ENCODE peak calls at places on chromosome 3, in ten cellular contexts. One of them, this sample, is unnamed.

GRCh38 chr3:58526124-58526957 is 10.6 kb downstream of the ACOX2 start:
- DNase-seq in activated effector memory CD4-positive, alpha-beta T cell treated with anti-CD3 and anti-CD28 coated beads, Interleukin-2, amount 50 U/mL, for 16 hours: no peak
- DNase-seq in EH: peak; percentile 92
- DNase-seq in BE2C: no peak
- DNase-seq in GM20000: no peak
- DNase-seq in AG04449: peak; percentile 64
- DNase-seq in neuronal stem cell: no peak
- DNase-seq in SK-N-SH: no peak
- DNase-seq in M059J: peak; percentile 89
- DNase-seq in stimulated activated naive CD4-positive, alpha-beta T cell: no peak
- DNase-seq in this sample: peak; percentile 98

GRCh38 chr3:110733045-110733444 is 338.6 kb upstream of the NECTIN3 start:
- DNase-seq in activated effector memory CD4-positive, alpha-beta T cell treated with anti-CD3 and anti-CD28 coated beads, Interleukin-2, amount 50 U/mL, for 16 hours: no peak
- DNase-seq in EH: no peak
- DNase-seq in BE2C: no peak
- DNase-seq in GM20000: no peak
- DNase-seq in AG04449: no peak
- DNase-seq in neuronal stem cell: no peak
- DNase-seq in SK-N-SH: no peak
- DNase-seq in M059J: no peak
- DNase-seq in stimulated activated naive CD4-positive, alpha-beta T cell: no peak
- DNase-seq in this sample: no peak

GRCh38 chr3:67685499-67685898 is 31.1 kb upstream of the SUCLG2 start:
- DNase-seq in activated effector memory CD4-positive, alpha-beta T cell treated with anti-CD3 and anti-CD28 coated beads, Interleukin-2, amount 50 U/mL, for 16 hours: no peak
- DNase-seq in EH: no peak
- DNase-seq in BE2C: no peak
- DNase-seq in GM20000: peak; percentile 64
- DNase-seq in AG04449: no peak
- DNase-seq in neuronal stem cell: no peak
- DNase-seq in SK-N-SH: no peak
- DNase-seq in M059J: no peak
- DNase-seq in stimulated activated naive CD4-positive, alpha-beta T cell: peak; percentile 20
- DNase-seq in this sample: no peak

GRCh38 chr3:77421916-77422315 is 382.0 kb downstream of the ROBO2 start:
- DNase-seq in activated effector memory CD4-positive, alpha-beta T cell treated with anti-CD3 and anti-CD28 coated beads, Interleukin-2, amount 50 U/mL, for 16 hours: no peak
- DNase-seq in EH: no peak
- DNase-seq in BE2C: no peak
- DNase-seq in GM20000: no peak
- DNase-seq in AG04449: no peak
- DNase-seq in neuronal stem cell: no peak
- DNase-seq in SK-N-SH: no peak
- DNase-seq in M059J: no peak
- DNase-seq in stimulated activated naive CD4-positive, alpha-beta T cell: no peak
- DNase-seq in this sample: no peak

GRCh38 chr3:59185586-59186381 is 136.0 kb upstream of the CFAP20DC start:
- DNase-seq in activated effector memory CD4-positive, alpha-beta T cell treated with anti-CD3 and anti-CD28 coated beads, Interleukin-2, amount 50 U/mL, for 16 hours: no peak
- DNase-seq in EH: peak; percentile 17
- DNase-seq in BE2C: no peak
- DNase-seq in GM20000: no peak
- DNase-seq in AG04449: no peak
- DNase-seq in neuronal stem cell: no peak
- DNase-seq in SK-N-SH: no peak
- DNase-seq in M059J: peak; percentile 62
- DNase-seq in stimulated activated naive CD4-positive, alpha-beta T cell: no peak
- DNase-seq in this sample: no peak

GRCh38 chr3:172641291-172641690 is 69.6 kb downstream of the NCEH1 start:
- DNase-seq in activated effector memory CD4-positive, alpha-beta T cell treated with anti-CD3 and anti-CD28 coated beads, Interleukin-2, amount 50 U/mL, for 16 hours: no peak
- DNase-seq in EH: no peak
- DNase-seq in BE2C: no peak
- DNase-seq in GM20000: no peak
- DNase-seq in AG04449: no peak
- DNase-seq in neuronal stem cell: no peak
- DNase-seq in SK-N-SH: no peak
- DNase-seq in M059J: no peak
- DNase-seq in stimulated activated naive CD4-positive, alpha-beta T cell: no peak
- DNase-seq in this sample: no peak

GRCh38 chr3:52831500-52832301 is 1.2 kb upstream of the ITIH4 start:
- DNase-seq in activated effector memory CD4-positive, alpha-beta T cell treated with anti-CD3 and anti-CD28 coated beads, Interleukin-2, amount 50 U/mL, for 16 hours: no peak
- DNase-seq in EH: peak; percentile 91
- DNase-seq in BE2C: peak; percentile 89
- DNase-seq in GM20000: no peak
- DNase-seq in AG04449: no peak
- DNase-seq in neuronal stem cell: no peak
- DNase-seq in SK-N-SH: peak; percentile 79
- DNase-seq in M059J: peak; percentile 89
- DNase-seq in stimulated activated naive CD4-positive, alpha-beta T cell: no peak
- DNase-seq in this sample: peak; percentile 97

GRCh38 chr3:45929042-45929679 is 14.1 kb upstream of the CXCR6 start:
- DNase-seq in activated effector memory CD4-positive, alpha-beta T cell treated with anti-CD3 and anti-CD28 coated beads, Interleukin-2, amount 50 U/mL, for 16 hours: peak; percentile 86
- DNase-seq in EH: peak; percentile 60
- DNase-seq in BE2C: peak; percentile 36
- DNase-seq in GM20000: peak; percentile 81
- DNase-seq in AG04449: no peak
- DNase-seq in neuronal stem cell: no peak
- DNase-seq in SK-N-SH: peak; percentile 84
- DNase-seq in M059J: peak; percentile 18
- DNase-seq in stimulated activated naive CD4-positive, alpha-beta T cell: peak; percentile 72
- DNase-seq in this sample: peak; percentile 69

GRCh38 chr3:63964287-63965073 is 52.3 kb upstream of the SCAANT1 start:
- DNase-seq in activated effector memory CD4-positive, alpha-beta T cell treated with anti-CD3 and anti-CD28 coated beads, Interleukin-2, amount 50 U/mL, for 16 hours: no peak
- DNase-seq in EH: no peak
- DNase-seq in BE2C: no peak
- DNase-seq in GM20000: no peak
- DNase-seq in AG04449: no peak
- DNase-seq in neuronal stem cell: no peak
- DNase-seq in SK-N-SH: no peak
- DNase-seq in M059J: no peak
- DNase-seq in stimulated activated naive CD4-positive, alpha-beta T cell: no peak
- DNase-seq in this sample: no peak

GRCh38 chr3:151431940-151432339 is 28.9 kb downstream of the IGSF10 start:
- DNase-seq in activated effector memory CD4-positive, alpha-beta T cell treated with anti-CD3 and anti-CD28 coated beads, Interleukin-2, amount 50 U/mL, for 16 hours: no peak
- DNase-seq in EH: peak; percentile 45
- DNase-seq in BE2C: no peak
- DNase-seq in GM20000: no peak
- DNase-seq in AG04449: no peak
- DNase-seq in neuronal stem cell: no peak
- DNase-seq in SK-N-SH: no peak
- DNase-seq in M059J: peak; percentile 96
- DNase-seq in stimulated activated naive CD4-positive, alpha-beta T cell: no peak
- DNase-seq in this sample: peak; percentile 68

GRCh38 chr3:184354740-184355139 is 6.7 kb downstream of the CLCN2 start:
- DNase-seq in activated effector memory CD4-positive, alpha-beta T cell treated with anti-CD3 and anti-CD28 coated beads, Interleukin-2, amount 50 U/mL, for 16 hours: no peak
- DNase-seq in EH: no peak
- DNase-seq in BE2C: no peak
- DNase-seq in GM20000: no peak
- DNase-seq in AG04449: no peak
- DNase-seq in neuronal stem cell: no peak
- DNase-seq in SK-N-SH: no peak
- DNase-seq in M059J: no peak
- DNase-seq in stimulated activated naive CD4-positive, alpha-beta T cell: no peak
- DNase-seq in this sample: no peak

GRCh38 chr3:88596451-88596850 is 446.7 kb downstream of the C3orf38 start:
- DNase-seq in activated effector memory CD4-positive, alpha-beta T cell treated with anti-CD3 and anti-CD28 coated beads, Interleukin-2, amount 50 U/mL, for 16 hours: no peak
- DNase-seq in EH: no peak
- DNase-seq in BE2C: no peak
- DNase-seq in GM20000: no peak
- DNase-seq in AG04449: no peak
- DNase-seq in neuronal stem cell: no peak
- DNase-seq in SK-N-SH: no peak
- DNase-seq in M059J: peak; percentile 0
- DNase-seq in stimulated activated naive CD4-positive, alpha-beta T cell: no peak
- DNase-seq in this sample: peak; percentile 26

GRCh38 chr3:194476784-194477183 is 10.0 kb downstream of the ATP13A3 start:
- DNase-seq in activated effector memory CD4-positive, alpha-beta T cell treated with anti-CD3 and anti-CD28 coated beads, Interleukin-2, amount 50 U/mL, for 16 hours: no peak
- DNase-seq in EH: no peak
- DNase-seq in BE2C: no peak
- DNase-seq in GM20000: no peak
- DNase-seq in AG04449: no peak
- DNase-seq in neuronal stem cell: no peak
- DNase-seq in SK-N-SH: no peak
- DNase-seq in M059J: no peak
- DNase-seq in stimulated activated naive CD4-positive, alpha-beta T cell: no peak
- DNase-seq in this sample: no peak

GRCh38 chr3:155572085-155572484 is 172.8 kb downstream of the PLCH1 start:
- DNase-seq in activated effector memory CD4-positive, alpha-beta T cell treated with anti-CD3 and anti-CD28 coated beads, Interleukin-2, amount 50 U/mL, for 16 hours: no peak
- DNase-seq in EH: no peak
- DNase-seq in BE2C: no peak
- DNase-seq in GM20000: no peak
- DNase-seq in AG04449: no peak
- DNase-seq in neuronal stem cell: no peak
- DNase-seq in SK-N-SH: no peak
- DNase-seq in M059J: no peak
- DNase-seq in stimulated activated naive CD4-positive, alpha-beta T cell: no peak
- DNase-seq in this sample: peak; percentile 72

GRCh38 chr3:123723527-123724168 is 138.8 kb upstream of the HACD2 start:
- DNase-seq in activated effector memory CD4-positive, alpha-beta T cell treated with anti-CD3 and anti-CD28 coated beads, Interleukin-2, amount 50 U/mL, for 16 hours: peak; percentile 67
- DNase-seq in EH: peak; percentile 84
- DNase-seq in BE2C: peak; percentile 64
- DNase-seq in GM20000: peak; percentile 76
- DNase-seq in AG04449: no peak
- DNase-seq in neuronal stem cell: peak; percentile 79
- DNase-seq in SK-N-SH: peak; percentile 67
- DNase-seq in M059J: peak; percentile 84
- DNase-seq in stimulated activated naive CD4-positive, alpha-beta T cell: peak; percentile 49
- DNase-seq in this sample: peak; percentile 87

GRCh38 chr3:52358362-52358940 is 42.3 kb downstream of the DNAH1 start:
- DNase-seq in activated effector memory CD4-positive, alpha-beta T cell treated with anti-CD3 and anti-CD28 coated beads, Interleukin-2, amount 50 U/mL, for 16 hours: no peak
- DNase-seq in EH: no peak
- DNase-seq in BE2C: no peak
- DNase-seq in GM20000: no peak
- DNase-seq in AG04449: no peak
- DNase-seq in neuronal stem cell: no peak
- DNase-seq in SK-N-SH: no peak
- DNase-seq in M059J: no peak
- DNase-seq in stimulated activated naive CD4-positive, alpha-beta T cell: no peak
- DNase-seq in this sample: no peak

GRCh38 chr3:99753268-99753975 is 64.2 kb upstream of the CMSS1 start:
- DNase-seq in activated effector memory CD4-positive, alpha-beta T cell treated with anti-CD3 and anti-CD28 coated beads, Interleukin-2, amount 50 U/mL, for 16 hours: no peak
- DNase-seq in EH: peak; percentile 84
- DNase-seq in BE2C: peak; percentile 34
- DNase-seq in GM20000: peak; percentile 47
- DNase-seq in AG04449: no peak
- DNase-seq in neuronal stem cell: peak; percentile 50
- DNase-seq in SK-N-SH: peak; percentile 39
- DNase-seq in M059J: peak; percentile 76
- DNase-seq in stimulated activated naive CD4-positive, alpha-beta T cell: peak; percentile 19
- DNase-seq in this sample: no peak

GRCh38 chr3:66478923-66479322 is 21.9 kb downstream of the LRIG1 start:
- DNase-seq in activated effector memory CD4-positive, alpha-beta T cell treated with anti-CD3 and anti-CD28 coated beads, Interleukin-2, amount 50 U/mL, for 16 hours: no peak
- DNase-seq in EH: no peak
- DNase-seq in BE2C: no peak
- DNase-seq in GM20000: no peak
- DNase-seq in AG04449: no peak
- DNase-seq in neuronal stem cell: no peak
- DNase-seq in SK-N-SH: no peak
- DNase-seq in M059J: no peak
- DNase-seq in stimulated activated naive CD4-positive, alpha-beta T cell: no peak
- DNase-seq in this sample: no peak

GRCh38 chr3:623914-624545 is 427.5 kb downstream of the CHL1 start:
- DNase-seq in activated effector memory CD4-positive, alpha-beta T cell treated with anti-CD3 and anti-CD28 coated beads, Interleukin-2, amount 50 U/mL, for 16 hours: no peak
- DNase-seq in EH: no peak
- DNase-seq in BE2C: no peak
- DNase-seq in GM20000: no peak
- DNase-seq in AG04449: no peak
- DNase-seq in neuronal stem cell: no peak
- DNase-seq in SK-N-SH: no peak
- DNase-seq in M059J: no peak
- DNase-seq in stimulated activated naive CD4-positive, alpha-beta T cell: no peak
- DNase-seq in this sample: no peak